ENCODE peak calls at places on chromosome 4, in four cellular contexts. One of them, this sample, is unnamed.

GRCh38 chr4:15427126-15427525 is 707 bp upstream of the C1QTNF7 start:
- DNase-seq in Daoy: no peak
- DNase-seq in PC-3: no peak
- DNase-seq in effector memory CD4-positive, alpha-beta T cell: no peak
- DNase-seq in this sample: no peak

GRCh38 chr4:105674011-105674410 is 34.5 kb downstream of the INTS12 start:
- DNase-seq in effector memory CD4-positive, alpha-beta T cell: no peak
- DNase-seq in Daoy: no peak
- DNase-seq in PC-3: peak
- DNase-seq in this sample: no peak

GRCh38 chr4:169362607-169363006 is 91.9 kb upstream of the SH3RF1 start:
- DNase-seq in effector memory CD4-positive, alpha-beta T cell: no peak
- DNase-seq in PC-3: no peak
- DNase-seq in Daoy: no peak
- DNase-seq in this sample: no peak

GRCh38 chr4:168511780-168512467 is 15.1 kb downstream of the PALLD start:
- DNase-seq in Daoy: no peak
- DNase-seq in PC-3: no peak
- DNase-seq in effector memory CD4-positive, alpha-beta T cell: peak
- DNase-seq in this sample: no peak

GRCh38 chr4:185592845-185593488 is 57.7 kb upstream of the PDLIM3 start:
- DNase-seq in PC-3: no peak
- DNase-seq in effector memory CD4-positive, alpha-beta T cell: no peak
- DNase-seq in Daoy: no peak
- DNase-seq in this sample: no peak

GRCh38 chr4:119209077-119209476 is 3.4 kb upstream of the USP53 start:
- DNase-seq in effector memory CD4-positive, alpha-beta T cell: no peak
- DNase-seq in PC-3: peak
- DNase-seq in Daoy: peak
- DNase-seq in this sample: peak

GRCh38 chr4:105415281-105415744 is 58.5 kb downstream of the PPA2 start:
- DNase-seq in effector memory CD4-positive, alpha-beta T cell: no peak
- DNase-seq in PC-3: no peak
- DNase-seq in Daoy: no peak
- DNase-seq in this sample: no peak

GRCh38 chr4:4182835-4183568 is 43.7 kb downstream of the OTOP1 start:
- DNase-seq in Daoy: peak
- DNase-seq in PC-3: peak
- DNase-seq in effector memory CD4-positive, alpha-beta T cell: no peak
- DNase-seq in this sample: no peak

GRCh38 chr4:168577624-168578023 is 80.8 kb downstream of the PALLD start:
- DNase-seq in PC-3: no peak
- DNase-seq in Daoy: no peak
- DNase-seq in effector memory CD4-positive, alpha-beta T cell: no peak
- DNase-seq in this sample: no peak

GRCh38 chr4:25030283-25031076 is at the start of gene LGI2:
- DNase-seq in Daoy: peak
- DNase-seq in effector memory CD4-positive, alpha-beta T cell: no peak
- DNase-seq in PC-3: peak
- DNase-seq in this sample: peak

GRCh38 chr4:87118826-87119225 is 101.6 kb downstream of the KLHL8 start:
- DNase-seq in effector memory CD4-positive, alpha-beta T cell: no peak
- DNase-seq in PC-3: no peak
- DNase-seq in Daoy: peak
- DNase-seq in this sample: peak

GRCh38 chr4:6193399-6193798 is 7.0 kb downstream of the JAKMIP1 start:
- DNase-seq in Daoy: no peak
- DNase-seq in effector memory CD4-positive, alpha-beta T cell: no peak
- DNase-seq in PC-3: no peak
- DNase-seq in this sample: no peak

GRCh38 chr4:1899149-1900086 is 28.2 kb downstream of the NSD2 start:
- DNase-seq in PC-3: peak
- DNase-seq in effector memory CD4-positive, alpha-beta T cell: peak
- DNase-seq in Daoy: peak
- DNase-seq in this sample: peak

GRCh38 chr4:38943355-38943754 is 75.7 kb downstream of the FAM114A1 start:
- DNase-seq in PC-3: no peak
- DNase-seq in Daoy: no peak
- DNase-seq in effector memory CD4-positive, alpha-beta T cell: no peak
- DNase-seq in this sample: no peak

GRCh38 chr4:5852806-5853205 is 40.1 kb downstream of the CRMP1 start:
- DNase-seq in effector memory CD4-positive, alpha-beta T cell: no peak
- DNase-seq in PC-3: no peak
- DNase-seq in Daoy: no peak
- DNase-seq in this sample: no peak

GRCh38 chr4:144451771-144452170 is 194.2 kb upstream of the HHIP start:
- DNase-seq in Daoy: no peak
- DNase-seq in PC-3: no peak
- DNase-seq in effector memory CD4-positive, alpha-beta T cell: no peak
- DNase-seq in this sample: no peak

GRCh38 chr4:37562592-37562991 is 123.6 kb downstream of the RELL1 start:
- DNase-seq in PC-3: peak
- DNase-seq in effector memory CD4-positive, alpha-beta T cell: no peak
- DNase-seq in Daoy: peak
- DNase-seq in this sample: no peak

GRCh38 chr4:124414641-124415040 is 297.9 kb downstream of the ANKRD50 start:
- DNase-seq in effector memory CD4-positive, alpha-beta T cell: no peak
- DNase-seq in Daoy: no peak
- DNase-seq in PC-3: peak
- DNase-seq in this sample: no peak